ENCODE peak calls at places on chromosomes 11 and 22, in four cellular contexts. L is astrocyte of the cerebellum, Q is astrocyte, Y is astrocyte of the spinal cord. W is an unnamed sample.

GRCh38 chr11:96145163-96145585 is 197.8 kb downstream of the MAML2 start:
- DNase-seq in L (no peak), Q (peak; percentile 43), Y (no peak), W (peak; percentile 97)

GRCh38 chr11:23749762-23750430 is 747.0 kb upstream of the LUZP2 start:
- DNase-seq in Q (no peak), Y (no peak), L (no peak), W (no peak)

GRCh38 chr11:73961321-73961720 is 10.5 kb downstream of the DNAJB13 start:
- DNase-seq in Y (no peak), Q (peak; percentile 38), L (no peak), W (no peak)

GRCh38 chr11:12675951-12676711 is 1.9 kb downstream of the TEAD1 start:
- DNase-seq in Q (peak; percentile 57), L (no peak), Y (peak; percentile 67), W (no peak)

GRCh38 chr11:129960216-129961214 is 42.1 kb downstream of the PRDM10 start:
- DNase-seq in Y (peak; percentile 89), Q (peak; percentile 93), L (peak; percentile 78), W (no peak)

GRCh38 chr22:46366801-46367706 is 31.5 kb downstream of the TRMU start:
- DNase-seq in Y (no peak), L (no peak), Q (no peak), W (no peak)

GRCh38 chr11:75518204-75518549 is 7.6 kb downstream of the GDPD5 start:
- DNase-seq in Y (no peak), Q (no peak), L (no peak), W (no peak)

GRCh38 chr11:3380706-3381570 is 2.0 kb upstream of the ZNF195 start:
- DNase-seq in Y (no peak), L (no peak), Q (no peak), W (no peak)

GRCh38 chr11:79381036-79381435 is 59.8 kb downstream of the TENM4 start:
- DNase-seq in L (no peak), Y (no peak), Q (no peak), W (no peak)

GRCh38 chr22:46959369-46959768 is 196.9 kb downstream of the TBC1D22A start:
- DNase-seq in L (no peak), Q (no peak), Y (no peak), W (no peak)

GRCh38 chr11:76228122-76229000 is 22.1 kb upstream of the WNT11 start:
- DNase-seq in Y (no peak), Q (no peak), L (no peak), W (no peak)

GRCh38 chr11:69874984-69875673 is 55.9 kb upstream of the FGF3 start:
- DNase-seq in Y (no peak), Q (no peak), L (no peak), W (no peak)

GRCh38 chr11:119590651-119591308 is 138.2 kb downstream of the NECTIN1 start:
- DNase-seq in L (peak; percentile 62), Q (peak; percentile 74), Y (peak; percentile 27), W (peak; percentile 83)

GRCh38 chr11:130520231-130520630 is 71.8 kb downstream of the ADAMTS15 start:
- DNase-seq in Q (no peak), L (no peak), Y (no peak), W (no peak)

GRCh38 chr11:65781152-65781961 is 581 bp upstream of the AP5B1 start:
- DNase-seq in L (no peak), Q (no peak), Y (no peak), W (no peak)
- TF ChIP-seq CTCF in L (peak; percentile 4), Q (no peak), Y (no peak), W (peak; percentile 42)

DNA sequence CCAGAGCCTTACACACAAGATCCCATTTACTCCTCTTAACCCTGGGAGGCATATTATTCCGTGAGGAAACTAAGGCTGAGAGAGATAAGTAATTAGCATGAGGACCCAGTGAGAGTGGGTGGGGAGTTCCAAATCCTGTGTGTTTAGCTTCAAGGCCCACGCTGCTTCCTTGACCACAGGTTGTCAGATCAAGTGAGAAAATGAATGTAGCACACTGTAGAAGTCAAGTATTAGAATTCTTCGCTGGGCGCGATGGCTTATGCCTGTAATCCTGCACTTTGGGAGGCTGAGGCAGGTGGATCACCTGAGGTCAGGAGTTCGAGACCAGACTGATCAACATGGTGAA is 3.8 kb downstream of the CYB561A3 start:
- DNase-seq in L (no peak), Y (no peak), Q (no peak), W (no peak)
- H3K4me3 ChIP-seq in L (no peak overlapping the region), Y (no peak overlapping the region), Q (no peak overlapping the region), W (no peak overlapping the region)

DNA sequence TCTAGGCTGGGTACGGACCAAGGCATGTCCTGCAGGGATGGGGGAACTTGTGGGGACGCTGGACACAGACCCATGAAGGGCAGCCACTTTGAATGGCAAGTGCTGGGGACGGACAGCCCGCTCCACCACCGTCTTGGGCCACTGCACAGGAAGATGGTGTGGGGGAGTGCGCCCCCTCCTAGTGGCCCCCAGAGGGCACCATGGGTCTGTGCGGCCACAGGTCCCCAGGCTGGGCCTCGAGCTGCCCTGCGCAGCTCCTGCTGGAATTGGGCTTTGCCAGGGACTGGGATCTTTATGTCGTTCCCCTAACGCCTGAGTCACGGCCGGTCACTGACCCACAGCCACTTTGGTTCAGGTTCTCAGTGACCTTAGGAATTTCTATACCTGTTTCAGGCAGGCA is 44.4 kb downstream of the NAT10 start:
- DNase-seq in Y (no peak), Q (no peak), L (no peak), W (no peak)
- TF ChIP-seq CTCF in Y (peak; percentile 50), Q (peak; percentile 16), L (peak; percentile 52), W (peak; percentile 55)

DNA sequence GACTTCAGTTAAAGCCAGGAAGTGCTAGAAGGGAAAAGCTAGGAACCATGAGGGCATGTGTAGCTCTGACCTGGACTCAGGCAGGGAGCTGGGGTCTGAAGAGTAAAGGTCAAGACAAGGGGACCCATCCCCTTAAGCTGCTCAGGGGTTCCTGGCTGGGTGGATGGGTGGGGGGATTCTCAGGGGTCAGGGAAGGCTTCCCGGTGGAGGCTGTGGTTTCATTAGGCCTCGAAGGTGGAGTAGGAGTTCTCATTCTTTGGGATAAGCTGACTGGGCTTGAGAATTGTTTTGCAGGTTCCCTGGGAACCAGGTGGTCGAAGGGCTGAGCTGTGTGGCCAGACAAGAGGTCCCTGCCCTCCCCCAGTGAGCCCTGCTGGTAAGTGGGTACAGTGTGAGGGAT is 1.2 kb downstream of the PHETA2 start:
- DNase-seq in L (no peak), Q (no peak), Y (no peak), W (no peak)
- H3K4me3 ChIP-seq in L (no peak overlapping the region), Q (peak overlapping the region; percentile 48), Y (peak overlapping the region; percentile 60), W (no peak overlapping the region)

DNA sequence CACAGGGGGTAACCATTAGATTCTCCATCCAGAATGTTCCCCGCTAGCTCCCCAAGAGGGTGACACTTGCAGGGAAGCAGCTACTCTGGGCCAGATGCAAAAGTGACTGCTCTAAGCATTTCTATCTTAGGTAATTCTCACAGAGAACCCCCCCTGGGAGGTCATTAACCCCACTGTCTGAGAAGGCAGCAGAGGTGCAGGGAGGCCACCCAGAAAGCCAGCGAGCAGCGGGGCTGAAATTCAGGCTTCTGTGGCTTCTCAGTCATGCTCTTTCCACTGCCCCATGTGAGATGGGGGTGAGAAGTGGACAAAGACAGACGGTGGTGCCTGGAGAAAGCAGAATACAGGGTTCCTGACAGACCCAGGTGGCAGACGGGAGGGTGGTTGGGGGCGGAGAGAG is 114.4 kb upstream of the ASPHD2 start:
- DNase-seq in Y (no peak), Q (no peak), L (no peak), W (no peak)
- TF ChIP-seq CTCF in Y (no peak), Q (no peak), L (no peak), W (no peak)

GRCh38 chr11:27722117-27722844 is 22.0 kb upstream of the BDNF start:
- DNase-seq in Y (peak; percentile 65), L (no peak), Q (peak; percentile 55), W (no peak)

GRCh38 chr11:27721505-27722116 is 21.4 kb upstream of the BDNF start:
- DNase-seq in Y (no peak), Q (no peak), L (no peak), W (no peak)

GRCh38 chr11:27720277-27720830 is 20.1 kb upstream of the BDNF start:
- DNase-seq in L (no peak), Y (peak; percentile 64), Q (no peak), W (no peak)

GRCh38 chr11:27723685-27724084 is 23.4 kb upstream of the BDNF start:
- DNase-seq in Q (no peak), L (no peak), Y (no peak), W (no peak)

DNA sequence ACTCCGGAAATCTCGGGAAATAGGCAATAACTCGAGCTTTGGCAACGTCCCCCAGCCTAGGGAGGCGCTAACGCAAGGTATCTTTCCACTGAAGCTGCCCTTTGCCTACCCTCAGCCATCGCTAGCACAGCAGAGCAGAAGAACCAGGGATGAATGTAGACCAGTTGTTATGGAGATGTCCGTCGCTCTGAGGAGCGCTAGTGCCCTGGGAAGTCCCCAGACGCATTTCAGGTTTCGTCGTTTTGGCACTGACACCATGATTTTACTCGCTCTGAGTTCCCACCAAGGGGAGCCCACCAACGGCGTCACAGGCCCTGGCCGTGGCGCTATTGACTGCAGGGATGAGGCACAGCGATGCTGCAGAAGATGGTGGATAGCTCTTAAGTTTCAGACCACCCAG is 22.7 kb upstream of the BDNF start:
- DNase-seq in L (no peak), Y (peak; percentile 26), Q (no peak), W (no peak)
- H3K4me3 ChIP-seq in L (peak overlapping the region; percentile 67), Y (peak overlapping the region; percentile 53), Q (peak overlapping the region; percentile 67), W (no peak overlapping the region)

DNA sequence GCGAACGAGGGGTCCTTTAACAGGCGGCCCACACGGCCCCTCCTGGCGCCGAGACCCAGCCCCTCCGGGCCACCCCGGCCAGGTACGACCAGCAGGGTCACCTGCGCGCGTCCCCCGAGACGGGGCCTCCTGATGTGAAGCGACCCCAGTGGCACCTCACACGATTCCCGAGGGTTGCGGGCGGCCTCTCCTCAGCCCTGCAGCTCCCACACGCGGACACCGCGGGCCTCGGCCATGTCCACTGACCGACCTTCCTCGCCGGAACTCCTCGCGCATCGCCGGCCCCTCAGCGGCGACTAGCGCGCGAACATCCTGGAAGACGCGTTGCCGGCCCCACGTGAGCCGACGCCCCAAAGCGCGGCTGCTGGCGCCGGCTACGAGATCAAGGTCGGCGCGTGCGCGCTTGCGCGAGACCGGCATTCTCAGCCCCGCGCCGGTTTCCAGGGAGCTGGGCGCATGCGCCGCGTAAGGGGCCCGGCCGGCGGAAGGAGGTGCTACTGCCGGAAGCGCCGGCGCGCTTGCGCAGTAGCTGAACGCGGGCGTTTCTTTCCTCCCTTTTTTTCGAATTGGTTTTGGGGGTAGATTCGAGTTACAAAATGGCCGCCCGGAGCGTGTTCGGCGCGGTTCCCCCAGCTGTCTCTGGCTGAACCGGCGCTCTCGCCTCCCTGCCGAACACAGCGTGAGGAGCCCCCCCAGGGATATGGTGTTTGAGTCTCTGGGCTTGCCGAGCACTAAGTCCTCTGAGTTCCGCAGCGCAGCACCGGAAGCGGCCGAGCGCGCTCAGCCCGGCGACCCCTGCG is at the start of gene NUP50:
- DNase-seq in Y (peak; percentile 98), L (peak; percentile 88), Q (peak; percentile 83), W (peak; percentile 80)
- TF ChIP-seq CTCF in Y (no peak), L (no peak), Q (no peak), W (peak; percentile 22)

DNA sequence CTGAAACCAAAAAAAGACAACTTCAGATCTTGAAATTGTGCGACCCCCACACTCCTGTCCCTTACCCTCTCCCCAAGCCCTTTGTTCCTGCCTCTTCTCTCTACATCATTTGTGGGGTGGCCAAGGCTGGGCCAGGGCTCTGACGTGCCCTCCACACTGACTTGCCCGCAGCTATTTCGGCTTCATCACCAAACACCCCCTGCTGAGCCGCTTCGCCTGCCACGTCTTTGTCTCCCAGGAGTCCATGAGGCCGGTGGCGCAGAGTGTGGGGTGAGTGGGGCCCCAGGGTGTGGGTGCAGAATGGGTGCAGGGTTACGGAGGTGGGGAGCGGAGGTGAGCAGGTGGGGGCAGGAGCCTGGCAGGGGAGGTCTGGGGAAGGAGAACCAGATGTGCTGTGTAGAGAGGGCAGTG is 9.5 kb downstream of the MAPK8IP2 start:
- DNase-seq in Y (no peak), L (no peak), Q (no peak), W (no peak)
- H3K4me3 ChIP-seq in Y (no peak overlapping the region), L (no peak overlapping the region), Q (no peak overlapping the region), W (no peak overlapping the region)

W was measured in LNCaP clone FGC.